ENCODE peak calls at places on chromosomes 3 and 15, in nine cellular contexts. One of them, this sample, is unnamed. For H3K4me1, the result is how much of the 10 kb centered on the place peaks cover.

GRCh38 chr15:78457101-78457500 is 19.1 kb downstream of the IREB2 start:
- DNase-seq in hepatocyte: no peak
- DNase-seq in breast epithelium: no peak
- DNase-seq in heart left ventricle: no peak
- DNase-seq in left ventricle myocardium inferior: no peak
- DNase-seq in IMR-90: peak
- DNase-seq in spleen: no peak
- DNase-seq in CD8-positive, alpha-beta memory T cell: no peak
- DNase-seq in right cardiac atrium: no peak
- DNase-seq in this sample: peak

GRCh38 chr15:48858401-48858800 is 19.5 kb upstream of the EID1 start:
- DNase-seq in hepatocyte: no peak
- DNase-seq in breast epithelium: no peak
- DNase-seq in heart left ventricle: no peak
- DNase-seq in left ventricle myocardium inferior: no peak
- DNase-seq in IMR-90: peak
- DNase-seq in spleen: no peak
- DNase-seq in CD8-positive, alpha-beta memory T cell: no peak
- DNase-seq in right cardiac atrium: no peak
- DNase-seq in this sample: no peak

GRCh38 chr3:15327941-15328340 is 4.4 kb downstream of the SH3BP5 start:
- DNase-seq in hepatocyte: no peak
- DNase-seq in breast epithelium: peak
- DNase-seq in heart left ventricle: no peak
- DNase-seq in left ventricle myocardium inferior: peak
- DNase-seq in IMR-90: peak
- DNase-seq in spleen: no peak
- DNase-seq in CD8-positive, alpha-beta memory T cell: no peak
- DNase-seq in right cardiac atrium: peak
- DNase-seq in this sample: peak

GRCh38 chr15:92117301-92117731 is 263.8 kb downstream of the SLCO3A1 start:
- DNase-seq in hepatocyte: no peak
- DNase-seq in breast epithelium: no peak
- DNase-seq in heart left ventricle: no peak
- DNase-seq in left ventricle myocardium inferior: no peak
- DNase-seq in IMR-90: no peak
- DNase-seq in spleen: no peak
- DNase-seq in CD8-positive, alpha-beta memory T cell: no peak
- DNase-seq in right cardiac atrium: no peak
- DNase-seq in this sample: no peak

GRCh38 chr3:162487138-162487537 is 990.5 kb downstream of the OTOL1 start:
- DNase-seq in hepatocyte: no peak
- DNase-seq in breast epithelium: no peak
- DNase-seq in heart left ventricle: no peak
- DNase-seq in left ventricle myocardium inferior: no peak
- DNase-seq in IMR-90: peak
- DNase-seq in spleen: no peak
- DNase-seq in CD8-positive, alpha-beta memory T cell: no peak
- DNase-seq in right cardiac atrium: no peak
- DNase-seq in this sample: no peak

GRCh38 chr3:130835483-130835882 is 58.4 kb upstream of the ATP2C1 start:
- DNase-seq in hepatocyte: no peak
- DNase-seq in breast epithelium: no peak
- DNase-seq in heart left ventricle: no peak
- DNase-seq in left ventricle myocardium inferior: no peak
- DNase-seq in IMR-90: no peak
- DNase-seq in spleen: no peak
- DNase-seq in CD8-positive, alpha-beta memory T cell: no peak
- DNase-seq in right cardiac atrium: no peak
- DNase-seq in this sample: no peak

GRCh38 chr3:149460123-149460522 is 14.4 kb upstream of the TM4SF4 start:
- DNase-seq in hepatocyte: no peak
- DNase-seq in breast epithelium: no peak
- DNase-seq in heart left ventricle: no peak
- DNase-seq in left ventricle myocardium inferior: peak
- DNase-seq in IMR-90: no peak
- DNase-seq in spleen: no peak
- DNase-seq in CD8-positive, alpha-beta memory T cell: no peak
- DNase-seq in right cardiac atrium: peak
- DNase-seq in this sample: no peak

GRCh38 chr3:53044371-53045106 is 1.3 kb downstream of the SFMBT1 start:
- DNase-seq in hepatocyte: peak
- DNase-seq in breast epithelium: no peak
- DNase-seq in heart left ventricle: no peak
- DNase-seq in left ventricle myocardium inferior: no peak
- DNase-seq in IMR-90: peak
- DNase-seq in spleen: no peak
- DNase-seq in CD8-positive, alpha-beta memory T cell: peak
- DNase-seq in right cardiac atrium: peak
- DNase-seq in this sample: peak

GRCh38 chr3:98886525-98886924 is 15.0 kb downstream of the DCBLD2 start:
- DNase-seq in hepatocyte: no peak
- DNase-seq in breast epithelium: no peak
- DNase-seq in heart left ventricle: no peak
- DNase-seq in left ventricle myocardium inferior: no peak
- DNase-seq in IMR-90: peak
- DNase-seq in spleen: no peak
- DNase-seq in CD8-positive, alpha-beta memory T cell: no peak
- DNase-seq in right cardiac atrium: no peak
- DNase-seq in this sample: no peak

GRCh38 chr15:39595621-39596221 is 14.8 kb downstream of the THBS1 start:
- DNase-seq in hepatocyte: no peak
- DNase-seq in breast epithelium: no peak
- DNase-seq in heart left ventricle: no peak
- DNase-seq in left ventricle myocardium inferior: no peak
- DNase-seq in IMR-90: peak
- DNase-seq in spleen: no peak
- DNase-seq in CD8-positive, alpha-beta memory T cell: no peak
- DNase-seq in right cardiac atrium: no peak
- DNase-seq in this sample: no peak

GRCh38 chr15:74844319-74845207 is 1.6 kb upstream of the ULK3 start:
- DNase-seq in hepatocyte: no peak
- DNase-seq in breast epithelium: no peak
- DNase-seq in heart left ventricle: no peak
- DNase-seq in left ventricle myocardium inferior: no peak
- DNase-seq in IMR-90: no peak
- DNase-seq in spleen: no peak
- DNase-seq in CD8-positive, alpha-beta memory T cell: no peak
- DNase-seq in right cardiac atrium: no peak
- DNase-seq in this sample: peak

GRCh38 chr3:177299250-177299649 is 102.0 kb upstream of the TBL1XR1 start:
- DNase-seq in hepatocyte: no peak
- DNase-seq in breast epithelium: no peak
- DNase-seq in heart left ventricle: no peak
- DNase-seq in left ventricle myocardium inferior: no peak
- DNase-seq in IMR-90: no peak
- DNase-seq in spleen: no peak
- DNase-seq in CD8-positive, alpha-beta memory T cell: no peak
- DNase-seq in right cardiac atrium: no peak
- DNase-seq in this sample: no peak

GRCh38 chr3:33363113-33363800 is 76.9 kb downstream of the UBP1 start:
- DNase-seq in hepatocyte: no peak
- DNase-seq in breast epithelium: no peak
- DNase-seq in heart left ventricle: no peak
- DNase-seq in left ventricle myocardium inferior: no peak
- DNase-seq in IMR-90: peak
- DNase-seq in spleen: no peak
- DNase-seq in CD8-positive, alpha-beta memory T cell: no peak
- DNase-seq in right cardiac atrium: no peak
- DNase-seq in this sample: no peak

GRCh38 chr3:121998030-121998580 is 23.9 kb downstream of the ILDR1 start:
- DNase-seq in hepatocyte: peak
- DNase-seq in breast epithelium: no peak
- DNase-seq in heart left ventricle: no peak
- DNase-seq in left ventricle myocardium inferior: no peak
- DNase-seq in IMR-90: peak
- DNase-seq in spleen: no peak
- DNase-seq in CD8-positive, alpha-beta memory T cell: no peak
- DNase-seq in right cardiac atrium: no peak
- DNase-seq in this sample: no peak

GRCh38 chr3:72953325-72953956 is 43.2 kb upstream of the PPP4R2 start:
- DNase-seq in hepatocyte: peak
- DNase-seq in breast epithelium: no peak
- DNase-seq in heart left ventricle: no peak
- DNase-seq in left ventricle myocardium inferior: no peak
- DNase-seq in IMR-90: peak
- DNase-seq in spleen: no peak
- DNase-seq in CD8-positive, alpha-beta memory T cell: no peak
- DNase-seq in right cardiac atrium: no peak
- DNase-seq in this sample: peak

GRCh38 chr3:151630938-151631417 is 102.7 kb upstream of the AADACL2 start:
- DNase-seq in hepatocyte: peak
- DNase-seq in breast epithelium: no peak
- DNase-seq in heart left ventricle: no peak
- DNase-seq in left ventricle myocardium inferior: no peak
- DNase-seq in IMR-90: peak
- DNase-seq in spleen: no peak
- DNase-seq in CD8-positive, alpha-beta memory T cell: no peak
- DNase-seq in right cardiac atrium: no peak
- DNase-seq in this sample: no peak

GRCh38 chr3:120173056-120173675 is 78.9 kb upstream of the GSK3B start:
- DNase-seq in hepatocyte: no peak
- DNase-seq in breast epithelium: no peak
- DNase-seq in heart left ventricle: no peak
- DNase-seq in left ventricle myocardium inferior: no peak
- DNase-seq in IMR-90: peak
- DNase-seq in spleen: no peak
- DNase-seq in CD8-positive, alpha-beta memory T cell: no peak
- DNase-seq in right cardiac atrium: no peak
- DNase-seq in this sample: no peak

GRCh38 chr15:55900019-55900418 is 93.4 kb downstream of the NEDD4 start:
- DNase-seq in hepatocyte: no peak
- DNase-seq in breast epithelium: no peak
- DNase-seq in heart left ventricle: no peak
- DNase-seq in left ventricle myocardium inferior: no peak
- DNase-seq in IMR-90: no peak
- DNase-seq in spleen: no peak
- DNase-seq in CD8-positive, alpha-beta memory T cell: no peak
- DNase-seq in right cardiac atrium: no peak
- DNase-seq in this sample: no peak
- H3K27ac ChIP-seq in hepatocyte: no peak
- H3K27ac ChIP-seq in breast epithelium: no peak
- H3K27ac ChIP-seq in heart left ventricle: no peak
- H3K27ac ChIP-seq in left ventricle myocardium inferior: no peak
- H3K27ac ChIP-seq in IMR-90: no peak
- H3K27ac ChIP-seq in spleen: no peak
- H3K27ac ChIP-seq in CD8-positive, alpha-beta memory T cell: no peak
- H3K27ac ChIP-seq in right cardiac atrium: no peak
- H3K27ac ChIP-seq in this sample: no peak

DNA sequence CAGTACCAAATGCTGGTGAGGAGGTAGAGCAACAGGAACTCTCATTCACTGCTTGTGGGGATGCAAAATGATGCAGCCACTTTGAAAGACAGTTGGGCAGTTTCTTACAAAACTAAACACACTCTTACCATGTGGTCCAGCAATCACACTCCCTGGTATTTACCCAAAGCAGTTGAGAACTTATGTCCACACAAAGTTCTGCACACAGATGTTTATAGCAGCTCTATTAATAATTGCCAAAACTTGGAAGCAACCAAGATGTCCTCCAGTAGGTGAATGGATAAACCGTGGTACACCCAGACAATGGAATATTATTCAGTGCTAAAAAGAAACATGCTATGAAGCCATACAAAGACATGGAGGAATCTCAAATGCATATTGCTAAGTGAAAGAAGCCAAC is 139.1 kb upstream of the SLC6A11 start:
- DNase-seq in hepatocyte: no peak
- DNase-seq in breast epithelium: no peak
- DNase-seq in heart left ventricle: no peak
- DNase-seq in left ventricle myocardium inferior: no peak
- DNase-seq in IMR-90: no peak
- DNase-seq in spleen: no peak
- DNase-seq in CD8-positive, alpha-beta memory T cell: no peak
- DNase-seq in right cardiac atrium: no peak
- DNase-seq in this sample: no peak
- H3K4me3 ChIP-seq in hepatocyte: no peak
- H3K4me3 ChIP-seq in breast epithelium: no peak
- H3K4me3 ChIP-seq in heart left ventricle: no peak
- H3K4me3 ChIP-seq in left ventricle myocardium inferior: no peak
- H3K4me3 ChIP-seq in IMR-90: no peak
- H3K4me3 ChIP-seq in spleen: no peak
- H3K4me3 ChIP-seq in CD8-positive, alpha-beta memory T cell: no peak
- H3K4me3 ChIP-seq in right cardiac atrium: no peak
- H3K4me3 ChIP-seq in this sample: no peak

DNA sequence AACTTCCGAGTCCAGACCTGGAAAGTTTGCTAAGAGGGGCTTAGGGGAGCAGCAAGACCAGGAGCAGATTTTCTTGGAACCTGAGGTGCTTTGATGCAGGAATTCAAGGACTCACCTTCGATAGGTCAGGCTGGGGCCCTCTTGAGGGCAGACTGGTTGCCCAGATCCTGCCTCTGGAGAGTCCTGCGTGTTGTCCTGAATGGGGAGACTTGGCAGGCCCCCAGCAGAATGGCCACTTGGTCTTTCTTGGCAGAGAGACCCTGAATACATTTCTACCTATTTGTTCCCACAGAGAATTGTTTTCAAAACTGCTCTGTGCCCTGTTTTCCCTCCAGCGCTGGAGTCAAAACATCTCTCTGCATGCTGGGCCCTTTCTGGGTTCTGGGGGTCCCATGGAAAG is 4.2 kb downstream of the KLF13 start:
- DNase-seq in hepatocyte: no peak
- DNase-seq in breast epithelium: no peak
- DNase-seq in heart left ventricle: peak
- DNase-seq in left ventricle myocardium inferior: peak
- DNase-seq in IMR-90: no peak
- DNase-seq in spleen: peak
- DNase-seq in CD8-positive, alpha-beta memory T cell: no peak
- DNase-seq in right cardiac atrium: peak
- DNase-seq in this sample: peak
- H3K4me1 ChIP-seq in hepatocyte: under half
- H3K4me1 ChIP-seq in breast epithelium: under half
- H3K4me1 ChIP-seq in heart left ventricle: half or more
- H3K4me1 ChIP-seq in left ventricle myocardium inferior: half or more
- H3K4me1 ChIP-seq in IMR-90: under half
- H3K4me1 ChIP-seq in spleen: half or more
- H3K4me1 ChIP-seq in CD8-positive, alpha-beta memory T cell: half or more
- H3K4me1 ChIP-seq in right cardiac atrium: under half
- H3K4me1 ChIP-seq in this sample: under half

GRCh38 chr15:68228143-68228970 is 1.2 kb downstream of the CLN6 start:
- DNase-seq in hepatocyte: no peak
- DNase-seq in breast epithelium: no peak
- DNase-seq in heart left ventricle: no peak
- DNase-seq in left ventricle myocardium inferior: peak
- DNase-seq in IMR-90: no peak
- DNase-seq in spleen: no peak
- DNase-seq in CD8-positive, alpha-beta memory T cell: no peak
- DNase-seq in right cardiac atrium: no peak
- DNase-seq in this sample: peak
- H3K27ac ChIP-seq in hepatocyte: peak
- H3K27ac ChIP-seq in breast epithelium: peak
- H3K27ac ChIP-seq in heart left ventricle: peak
- H3K27ac ChIP-seq in left ventricle myocardium inferior: peak
- H3K27ac ChIP-seq in IMR-90: peak
- H3K27ac ChIP-seq in spleen: peak
- H3K27ac ChIP-seq in CD8-positive, alpha-beta memory T cell: peak
- H3K27ac ChIP-seq in right cardiac atrium: no peak
- H3K27ac ChIP-seq in this sample: peak

DNA sequence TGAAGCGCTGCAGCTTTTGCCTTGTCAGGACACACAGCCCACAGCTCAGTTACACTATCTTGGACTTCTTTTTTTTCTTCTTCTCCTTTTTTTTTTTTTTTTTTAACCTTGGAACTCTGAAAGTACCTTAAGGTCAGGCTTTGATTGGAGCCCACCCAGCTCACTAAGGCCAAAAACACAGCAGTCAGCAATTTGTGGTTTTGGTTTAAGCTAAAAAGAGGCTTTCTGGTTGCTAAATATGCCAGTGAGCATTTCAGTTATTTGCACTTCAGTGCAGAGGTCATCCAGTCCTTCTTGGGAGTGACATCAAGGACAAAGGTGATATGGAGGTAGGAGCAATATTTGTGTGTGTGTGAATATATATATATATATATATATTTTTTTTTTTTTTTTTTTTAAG is 1.7 kb downstream of the SLC25A20 start:
- DNase-seq in hepatocyte: no peak
- DNase-seq in breast epithelium: no peak
- DNase-seq in heart left ventricle: no peak
- DNase-seq in left ventricle myocardium inferior: no peak
- DNase-seq in IMR-90: no peak
- DNase-seq in spleen: no peak
- DNase-seq in CD8-positive, alpha-beta memory T cell: no peak
- DNase-seq in right cardiac atrium: no peak
- DNase-seq in this sample: no peak
- H3K4me3 ChIP-seq in hepatocyte: no peak
- H3K4me3 ChIP-seq in breast epithelium: no peak
- H3K4me3 ChIP-seq in heart left ventricle: peak
- H3K4me3 ChIP-seq in left ventricle myocardium inferior: peak
- H3K4me3 ChIP-seq in IMR-90: no peak
- H3K4me3 ChIP-seq in spleen: no peak
- H3K4me3 ChIP-seq in CD8-positive, alpha-beta memory T cell: no peak
- H3K4me3 ChIP-seq in right cardiac atrium: no peak
- H3K4me3 ChIP-seq in this sample: no peak